ENCODE peak calls at places on chromosomes 1 and 21, in ten cellular contexts. M, O, E, G, W, S, C, T, H and V are unnamed samples.

GRCh38 chr21:23853796-23854379 is 1753.4 kb downstream of the MRPL39 start:
- DNase-seq in E (peak; percentile 31), H (no peak), T (peak; percentile 17), C (peak; percentile 59), G (peak; percentile 35), S (peak; percentile 16), M (no peak), W (peak; percentile 36), O (no peak), V (peak; percentile 19)

GRCh38 chr1:44029260-44029910 is 1.9 kb downstream of the SLC6A9 start:
- DNase-seq in C (no peak), O (no peak), E (no peak), W (peak; percentile 77), T (peak; percentile 69), G (no peak), S (peak; percentile 70), M (no peak), H (no peak), V (peak; percentile 77)

GRCh38 chr1:20070357-20070756 is 363 bp downstream of the PLA2G5 start:
- DNase-seq in S (no peak), H (no peak), O (no peak), M (no peak), E (no peak), T (no peak), G (no peak), C (no peak), W (no peak), V (peak; percentile 3)

GRCh38 chr1:64263335-64263734 is 59.9 kb downstream of the UBE2U start:
- DNase-seq in M (no peak), C (no peak), E (no peak), O (no peak), G (no peak), S (no peak), H (no peak), T (no peak), W (no peak), V (no peak)

GRCh38 chr1:11059166-11059989 is 440 bp downstream of the SRM start:
- DNase-seq in T (no peak), M (no peak), W (no peak), O (peak; percentile 81), H (no peak), S (peak; percentile 85), G (no peak), C (peak; percentile 24), E (no peak), V (no peak)

GRCh38 chr1:231407537-231408396 is 14.3 kb downstream of the EGLN1 start:
- DNase-seq in E (peak; percentile 46), O (no peak), W (no peak), H (no peak), C (no peak), S (no peak), G (no peak), M (no peak), T (no peak), V (no peak)

GRCh38 chr21:33299181-33299752 is 25.5 kb upstream of the IFNAR1 start:
- DNase-seq in M (peak; percentile 76), T (peak; percentile 37), E (no peak), H (no peak), O (no peak), W (no peak), C (peak; percentile 83), G (no peak), S (no peak), V (peak; percentile 62)

GRCh38 chr1:199243423-199244061 is 604.7 kb downstream of the PTPRC start:
- DNase-seq in E (peak; percentile 43), M (peak; percentile 65), C (peak; percentile 88), W (peak; percentile 60), T (peak; percentile 42), S (no peak), H (peak; percentile 68), O (peak; percentile 61), G (peak; percentile 39), V (peak; percentile 68)

GRCh38 chr1:201714542-201715276 is 114.2 kb upstream of the IPO9 start:
- DNase-seq in C (no peak), E (peak; percentile 100), H (no peak), W (peak; percentile 37), O (peak; percentile 89), T (no peak), G (peak; percentile 100), S (peak; percentile 75), M (peak; percentile 96), V (no peak)

GRCh38 chr1:155277896-155278688 is 829 bp downstream of the HCN3 start:
- DNase-seq in O (peak; percentile 88), M (no peak), C (peak; percentile 73), H (peak; percentile 71), E (peak; percentile 15), T (peak; percentile 81), W (peak; percentile 87), S (peak; percentile 87), G (peak; percentile 15), V (peak; percentile 80)

GRCh38 chr1:109649380-109649987 is 6.4 kb upstream of the GSTM4 start:
- DNase-seq in C (no peak), G (peak; percentile 75), H (no peak), O (no peak), E (peak; percentile 43), M (no peak), S (peak; percentile 48), T (no peak), W (no peak), V (no peak)

GRCh38 chr1:85936470-85936869 is 220.1 kb downstream of the COL24A1 start:
- DNase-seq in C (no peak), S (no peak), G (no peak), T (no peak), H (no peak), E (no peak), M (no peak), W (no peak), O (no peak), V (no peak)

GRCh38 chr1:210233216-210233494 is 559 bp downstream of the SERTAD4 start:
- DNase-seq in C (peak; percentile 18), W (peak; percentile 41), O (peak; percentile 76), H (peak; percentile 30), S (no peak), T (peak; percentile 37), E (no peak), G (no peak), M (no peak), V (peak; percentile 50)

GRCh38 chr1:199956005-199956404 is 71.5 kb upstream of the NR5A2 start:
- DNase-seq in W (no peak), H (no peak), O (no peak), G (no peak), M (no peak), C (no peak), S (no peak), T (no peak), E (no peak), V (no peak)

GRCh38 chr1:244447024-244447423 is 4.7 kb downstream of the ADSS2 start:
- DNase-seq in C (no peak), W (no peak), O (no peak), T (no peak), E (no peak), S (no peak), G (no peak), H (no peak), M (no peak), V (no peak)

GRCh38 chr1:234962340-234962989 is 166.2 kb downstream of the TOMM20 start:
- DNase-seq in T (peak; percentile 73), E (peak; percentile 100), H (no peak), G (peak; percentile 98), M (no peak), W (no peak), O (no peak), C (peak; percentile 93), S (peak; percentile 48), V (peak; percentile 73)

GRCh38 chr1:19786988-19787423 is 12.7 kb downstream of the TMCO4 start:
- DNase-seq in T (no peak), S (no peak), H (no peak), M (no peak), G (no peak), W (no peak), E (no peak), C (no peak), O (no peak), V (no peak)

DNA sequence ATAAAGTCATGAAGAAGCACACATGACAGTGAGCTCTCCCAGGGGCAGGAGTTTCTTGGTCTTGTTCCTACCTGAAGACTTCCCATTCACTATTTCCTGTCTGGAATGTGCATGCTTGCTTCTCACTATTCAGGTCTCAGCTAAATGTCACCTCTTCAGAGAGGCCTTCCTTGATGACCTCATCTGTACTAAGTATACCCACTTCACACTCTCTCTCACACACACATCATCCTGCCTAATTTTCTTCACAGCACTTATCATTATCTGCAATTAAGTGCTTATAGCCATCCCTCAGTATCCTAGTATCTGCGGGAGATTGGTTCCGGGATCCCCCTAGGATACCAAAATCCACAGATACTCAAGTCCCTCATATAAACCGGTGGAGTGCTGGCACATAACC is 146.4 kb upstream of the IVNS1ABP start:
- DNase-seq in T (no peak), O (no peak), H (no peak), M (no peak), G (no peak), S (no peak), E (no peak), C (no peak), W (no peak), V (no peak)
- TF ChIP-seq CTCF in T (no peak), O (no peak), H (no peak), M (no peak), G (no peak), S (no peak), E (no peak), C (no peak), W (no peak), V (no peak)

DNA sequence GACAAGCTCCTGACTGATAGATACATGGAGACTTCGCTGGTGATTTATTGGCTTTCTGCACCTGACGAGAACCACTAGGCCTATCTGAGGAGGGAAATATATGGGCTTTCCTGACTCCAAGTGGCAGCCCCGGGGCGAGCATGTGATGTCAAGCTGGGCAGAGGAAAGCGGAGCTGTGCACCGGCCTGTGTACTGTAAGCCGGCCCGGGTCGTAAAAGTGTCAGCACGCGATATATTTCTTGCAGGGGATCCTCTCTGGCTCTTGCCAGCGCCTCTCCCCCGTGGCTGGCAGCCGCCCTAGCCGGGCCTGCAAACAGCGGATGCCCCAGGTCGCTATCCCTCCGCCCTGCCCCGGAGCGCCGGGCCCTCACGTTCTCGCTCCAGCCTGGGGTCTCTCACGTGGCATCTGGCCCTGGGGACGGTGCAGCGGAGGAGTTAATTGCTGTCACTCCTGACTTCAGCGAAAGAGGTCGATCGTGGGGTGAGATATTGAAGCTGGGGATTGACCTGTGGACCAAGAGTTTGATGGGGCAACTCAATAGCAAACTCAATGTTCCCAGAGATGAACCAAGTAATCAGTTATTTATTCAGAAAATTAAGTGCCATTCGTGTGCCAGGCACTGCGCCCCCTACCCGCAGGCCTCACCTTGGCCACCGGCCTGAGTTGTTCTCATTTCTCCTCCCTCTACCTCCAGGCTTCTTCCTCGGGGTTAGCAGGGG is 41.0 kb upstream of the HAO2 start:
- DNase-seq in M (no peak), G (peak; percentile 17), O (peak; percentile 83), W (peak; percentile 64), C (peak; percentile 25), E (no peak), H (peak; percentile 68), T (no peak), S (no peak), V (peak; percentile 52)
- TF ChIP-seq CTCF in M (peak; percentile 59), G (peak; percentile 17), O (peak; percentile 40), W (peak; percentile 40), C (peak; percentile 46), E (peak; percentile 23), H (peak; percentile 60), T (peak; percentile 42), S (peak; percentile 19), V (peak; percentile 47)

GRCh38 chr1:156947818-156948525 is 27.5 kb downstream of the LRRC71 start:
- DNase-seq in S (no peak), W (no peak), M (no peak), G (no peak), E (no peak), H (no peak), O (no peak), T (no peak), C (no peak), V (no peak)
- TF ChIP-seq CTCF in S (no peak), W (no peak), M (no peak), G (no peak), E (no peak), H (no peak), O (no peak), T (no peak), C (no peak), V (no peak)

GRCh38 chr1:243260221-243260880 is 4.5 kb downstream of the SDCCAG8 start:
- DNase-seq in T (no peak), G (no peak), H (no peak), E (no peak), M (no peak), W (no peak), S (no peak), C (no peak), O (no peak), V (no peak)
- TF ChIP-seq CTCF in T (no peak), G (no peak), H (no peak), E (no peak), M (no peak), W (no peak), S (no peak), C (no peak), O (no peak), V (no peak)